ENCODE peak calls at places on chromosomes 13 and 19, in ten cellular contexts. R is activated gamma-delta T cell; N is A673; K is right cardiac atrium; P is HTR-8/SVneo; F is activated CD8-positive, alpha-beta memory T cell treated with anti-CD3 and anti-CD28 coated beads for 4 hours; W is CD8-positive, alpha-beta T cell; T is AG04449; U is CD4-positive, CD25-positive, alpha-beta regulatory T cell; M is neural progenitor cell. Y is an unnamed sample.

GRCh38 chr19:51365211-51366049 is 758 bp downstream of the ETFB start:
- DNase-seq in R (no peak), K (peak), P (no peak), M (no peak), U (no peak), F (no peak), W (no peak), N (peak), T (no peak), Y (no peak)

GRCh38 chr13:114099191-114099590 is 33.2 kb downstream of the RASA3 start:
- DNase-seq in R (no peak), U (no peak), N (peak), W (peak), P (no peak), T (peak), M (peak), K (peak), F (no peak), Y (peak)

GRCh38 chr19:1585243-1585580 is 7.5 kb downstream of the MBD3 start:
- DNase-seq in P (no peak), W (no peak), F (no peak), U (no peak), R (no peak), N (no peak), M (no peak), K (no peak), T (no peak), Y (no peak)

GRCh38 chr13:76717092-76717491 is 169.1 kb downstream of the KCTD12 start:
- DNase-seq in U (no peak), N (no peak), R (no peak), K (no peak), M (no peak), W (no peak), P (no peak), T (no peak), F (no peak), Y (no peak)

GRCh38 chr13:38697197-38697596 is 10.3 kb downstream of the FREM2 start:
- DNase-seq in F (no peak), R (no peak), N (no peak), K (no peak), P (no peak), U (no peak), W (no peak), M (no peak), T (no peak), Y (no peak)

GRCh38 chr19:34851277-34851804 is 75.4 kb upstream of the ZNF30 start:
- DNase-seq in R (no peak), N (no peak), W (no peak), M (no peak), U (no peak), F (no peak), K (no peak), P (no peak), T (no peak), Y (no peak)

GRCh38 chr19:3857449-3858003 is 11.3 kb downstream of the ZFR2 start:
- DNase-seq in U (no peak), N (no peak), W (no peak), K (no peak), R (no peak), T (no peak), P (no peak), F (no peak), M (no peak), Y (peak)

GRCh38 chr13:62626771-62627170 is 1211.1 kb upstream of the PCDH20 start:
- DNase-seq in T (no peak), M (peak), F (no peak), N (peak), K (no peak), U (no peak), P (no peak), R (no peak), W (no peak), Y (peak)

GRCh38 chr13:107289540-107289939 is 721.6 kb upstream of the ARGLU1 start:
- DNase-seq in F (no peak), T (no peak), U (no peak), R (no peak), W (no peak), P (no peak), M (no peak), N (peak), K (no peak), Y (no peak)

GRCh38 chr13:48496796-48497195 is 36.1 kb downstream of the RCBTB2 start:
- DNase-seq in K (no peak), R (no peak), M (no peak), T (no peak), W (no peak), N (no peak), P (no peak), F (no peak), U (no peak), Y (no peak)

GRCh38 chr13:25908390-25908789 is 143.4 kb downstream of the SHISA2 start:
- DNase-seq in T (no peak), K (no peak), R (no peak), N (no peak), F (no peak), W (no peak), U (no peak), M (peak), P (no peak), Y (no peak)

GRCh38 chr13:31073859-31074718 is 87.6 kb downstream of the HSPH1 start:
- DNase-seq in T (peak), W (no peak), M (peak), R (no peak), U (no peak), K (no peak), N (peak), P (no peak), F (no peak), Y (peak)

GRCh38 chr13:65460136-65460535 is 1770.0 kb downstream of the PCDH9 start:
- DNase-seq in K (no peak), R (no peak), N (no peak), F (no peak), U (no peak), M (no peak), T (no peak), W (no peak), P (no peak), Y (no peak)

GRCh38 chr13:29901714-29902631 is 51.6 kb upstream of the UBL3 start:
- DNase-seq in T (peak), U (no peak), M (no peak), R (no peak), P (peak), F (peak), N (peak), K (no peak), W (peak), Y (no peak)

GRCh38 chr13:37595162-37595561 is 3.4 kb downstream of the POSTN start:
- DNase-seq in R (no peak), F (no peak), N (no peak), W (no peak), U (no peak), K (no peak), T (no peak), P (no peak), M (no peak), Y (no peak)

GRCh38 chr19:42132030-42132628 is at the start of gene POU2F2:
- DNase-seq in F (peak), W (peak), M (peak), N (no peak), P (no peak), T (no peak), K (peak), R (peak), U (peak), Y (peak)

GRCh38 chr13:94764576-94765321 is 52.4 kb upstream of the SOX21 start:
- DNase-seq in F (no peak), N (no peak), K (no peak), W (no peak), M (peak), R (no peak), T (no peak), U (no peak), P (no peak), Y (no peak)

GRCh38 chr13:113536461-113537110 is 46.1 kb upstream of the DCUN1D2 start:
- DNase-seq in K (no peak), M (no peak), R (no peak), T (no peak), P (no peak), W (no peak), N (no peak), U (no peak), F (no peak), Y (no peak)

GRCh38 chr13:32426191-32426980 is 1.5 kb downstream of the N4BP2L1 start:
- DNase-seq in N (no peak), T (no peak), M (no peak), K (no peak), F (no peak), W (peak), U (peak), P (no peak), R (no peak), Y (peak)

GRCh38 chr19:3184847-3185481 is 766 bp upstream of the NCLN start:
- DNase-seq in P (peak), U (peak), N (peak), W (peak), M (peak), K (peak), F (peak), T (no peak), R (no peak), Y (no peak)

GRCh38 chr13:102191951-102192461 is 209.8 kb downstream of the FGF14 start:
- DNase-seq in U (no peak), T (no peak), R (no peak), K (no peak), P (no peak), N (peak), W (no peak), F (no peak), M (peak), Y (no peak)

GRCh38 chr13:105452895-105453294 is 1082.6 kb downstream of the EFNB2 start:
- DNase-seq in M (no peak), N (no peak), P (no peak), U (no peak), W (no peak), F (no peak), R (no peak), T (no peak), K (no peak), Y (no peak)

GRCh38 chr19:35352177-35352447 is 4.4 kb downstream of the FFAR1 start:
- DNase-seq in M (no peak), K (no peak), T (no peak), F (no peak), W (no peak), N (no peak), R (no peak), P (no peak), U (no peak), Y (no peak)

GRCh38 chr19:41299046-41299754 is 10.8 kb upstream of the CCDC97 start:
- DNase-seq in K (peak), W (no peak), P (no peak), N (no peak), U (no peak), R (no peak), F (no peak), M (no peak), T (no peak), Y (no peak)

GRCh38 chr19:58054792-58055482 is 4.1 kb upstream of the ZNF135 start:
- DNase-seq in R (no peak), M (peak), P (no peak), N (no peak), W (no peak), K (peak), U (no peak), F (no peak), T (no peak), Y (peak)

GRCh38 chr19:14979498-14980255 is at the start of gene SLC1A6:
- DNase-seq in U (no peak), F (no peak), R (no peak), K (no peak), T (no peak), P (no peak), W (no peak), N (no peak), M (peak), Y (peak)

GRCh38 chr19:53037101-53038097 is 7.1 kb upstream of the ERVV-2 start:
- DNase-seq in W (no peak), T (no peak), N (no peak), U (no peak), F (no peak), M (peak), K (peak), R (no peak), P (no peak), Y (no peak)

GRCh38 chr13:96751089-96751488 is 243.2 kb downstream of the OXGR1 start:
- DNase-seq in P (no peak), K (no peak), U (no peak), F (no peak), R (no peak), N (no peak), T (no peak), M (no peak), W (no peak), Y (no peak)

GRCh38 chr19:49590971-49591730 is at the start of gene PRR12:
- DNase-seq in T (no peak), W (peak), K (peak), R (peak), P (peak), F (no peak), U (peak), N (peak), M (peak), Y (peak)

GRCh38 chr19:16371540-16371986 is 46.9 kb downstream of the KLF2 start:
- DNase-seq in R (peak), K (peak), U (peak), P (no peak), W (peak), T (no peak), N (no peak), F (peak), M (no peak), Y (peak)

GRCh38 chr13:33992891-33993336 is 175.0 kb downstream of the RFC3 start:
- DNase-seq in U (no peak), P (no peak), F (no peak), R (no peak), T (no peak), N (no peak), M (no peak), W (no peak), K (no peak), Y (no peak)

GRCh38 chr13:40672310-40673060 is 6.0 kb upstream of the FOXO1 start:
- DNase-seq in P (peak), W (no peak), T (no peak), R (no peak), U (no peak), N (peak), F (no peak), M (no peak), K (no peak), Y (no peak)

GRCh38 chr13:50529154-50529882 is 314.2 kb downstream of the DLEU7 start:
- DNase-seq in T (peak), K (peak), W (no peak), F (no peak), N (peak), M (no peak), U (no peak), P (no peak), R (no peak), Y (no peak)

GRCh38 chr19:3292958-3293529 is 68.6 kb downstream of the CELF5 start:
- DNase-seq in N (no peak), R (no peak), F (no peak), P (no peak), W (no peak), M (no peak), U (no peak), K (no peak), T (no peak), Y (no peak)

GRCh38 chr13:72696590-72696989 is 30.8 kb downstream of the MZT1 start:
- DNase-seq in M (no peak), K (no peak), T (no peak), W (no peak), P (peak), F (no peak), U (no peak), R (no peak), N (peak), Y (no peak)

GRCh38 chr19:48596237-48596636 is 10.3 kb upstream of the SPACA4 start:
- DNase-seq in W (no peak), M (no peak), N (no peak), K (no peak), R (no peak), U (no peak), P (no peak), F (no peak), T (no peak), Y (no peak)

GRCh38 chr13:69676286-69676685 is 431.3 kb upstream of the ATXN8OS start:
- DNase-seq in T (no peak), P (no peak), M (peak), W (no peak), U (no peak), K (no peak), F (no peak), R (no peak), N (no peak), Y (no peak)